ENCODE peak calls at places on chromosomes 1 and 21, in seven cellular contexts. B is iPS-NIHi11; M is kidney tubule cell; D is coronary artery; N is A172; K is stimulated activated CD4-positive, alpha-beta T cell treated with anti-CD3 and anti-CD28 coated beads, Interleukin-12 subunit alpha, Interleukin-12 subunit beta, amount 100 ng/mL, for 48 hours; L is Calu3. S is an unnamed sample.

GRCh38 chr1:182340233-182341058 is 51.1 kb downstream of the GLUL start:
- DNase-seq in B (no peak), M (no peak), D (no peak), N (no peak), K (no peak), L (no peak), S (peak)

GRCh38 chr1:38027201-38028104 is 14.9 kb downstream of the UTP11 start:
- DNase-seq in B (no peak), M (no peak), D (no peak), N (no peak), K (no peak), L (no peak), S (no peak)

GRCh38 chr1:17603091-17603841 is 63.8 kb downstream of the ARHGEF10L start:
- DNase-seq in B (no peak), M (no peak), D (no peak), N (peak), K (no peak), L (no peak), S (no peak)

GRCh38 chr21:41650526-41651145 is 116.2 kb downstream of the RIPK4 start:
- DNase-seq in B (no peak), M (no peak), D (no peak), N (no peak), K (no peak), L (no peak), S (no peak)

GRCh38 chr1:201212461-201213055 is 21.9 kb downstream of the IGFN1 start:
- DNase-seq in B (no peak), M (no peak), D (no peak), N (no peak), K (no peak), L (no peak), S (no peak)

GRCh38 chr1:101683561-101683960 is 313.2 kb downstream of the OLFM3 start:
- DNase-seq in B (no peak), M (no peak), D (no peak), N (no peak), K (no peak), L (no peak), S (no peak)

GRCh38 chr1:6367381-6368007 is 26.1 kb downstream of the ACOT7 start:
- DNase-seq in B (no peak), M (no peak), D (no peak), N (peak), K (no peak), L (no peak), S (no peak)

GRCh38 chr1:201461193-201461657 is 7.8 kb downstream of the PHLDA3 start:
- DNase-seq in B (peak), M (peak), D (peak), N (peak), K (no peak), L (peak), S (peak)

GRCh38 chr1:206635983-206636354 is 633 bp downstream of the DYRK3 start:
- DNase-seq in B (no peak), M (no peak), D (no peak), N (peak), K (no peak), L (no peak), S (peak)